ENCODE peak calls at places on chromosomes 2 and 18, in seven cellular contexts. B is GM13976, Y is neural progenitor cell, T is Panc1, X is body of pancreas, A is brain microvascular endothelial cell, Q is GM20000. H is an unnamed sample.

GRCh38 chr18:79919089-79919488 is 32.4 kb downstream of the SLC66A2 start:
- DNase-seq in B (no peak), Y (no peak), T (no peak), X (no peak), A (no peak), Q (peak; percentile 23), H (no peak)

GRCh38 chr2:237695201-237695780 is 67.9 kb downstream of the LRRFIP1 start:
- DNase-seq in B (no peak), Y (no peak), T (peak; percentile 83), X (no peak), A (peak; percentile 86), Q (no peak), H (peak; percentile 76)

GRCh38 chr2:40760071-40760666 is 308.3 kb upstream of the SLC8A1 start:
- DNase-seq in B (no peak), Y (peak; percentile 59), T (peak; percentile 36), X (peak; percentile 14), A (peak; percentile 66), Q (peak; percentile 4), H (peak; percentile 46)

GRCh38 chr2:203808041-203808750 is 59.4 kb upstream of the CTLA4 start:
- DNase-seq in B (no peak), Y (peak; percentile 90), T (no peak), X (no peak), A (peak; percentile 97), Q (no peak), H (peak; percentile 78)

GRCh38 chr2:224407241-224407680 is 5.4 kb upstream of the FAM124B start:
- DNase-seq in B (no peak), Y (peak; percentile 8), T (no peak), X (no peak), A (no peak), Q (no peak), H (no peak)

GRCh38 chr18:39523281-39523680 is 1957.7 kb upstream of the CELF4 start:
- DNase-seq in B (no peak), Y (no peak), T (peak; percentile 60), X (no peak), A (peak; percentile 33), Q (no peak), H (no peak)

GRCh38 chr2:57516740-57517340 is 529.8 kb upstream of the VRK2 start:
- DNase-seq in B (peak; percentile 38), Y (peak; percentile 38), T (peak; percentile 28), X (no peak), A (no peak), Q (peak; percentile 37), H (no peak)

GRCh38 chr18:60021556-60021955 is 121.8 kb downstream of the PMAIP1 start:
- DNase-seq in B (no peak), Y (no peak), T (no peak), X (no peak), A (no peak), Q (no peak), H (no peak)

GRCh38 chr2:206230060-206230890 is 44.2 kb upstream of the ZDBF2 start:
- DNase-seq in B (no peak), Y (peak; percentile 87), T (no peak), X (no peak), A (no peak), Q (no peak), H (no peak)

GRCh38 chr2:241217320-241218031 is 29.0 kb downstream of the ANO7 start:
- DNase-seq in B (peak; percentile 90), Y (peak; percentile 92), T (no peak), X (peak; percentile 71), A (peak; percentile 41), Q (peak; percentile 95), H (peak; percentile 11)

GRCh38 chr2:219509780-219510511 is 4.3 kb upstream of the ASIC4 start:
- DNase-seq in B (peak; percentile 78), Y (peak; percentile 88), T (no peak), X (peak; percentile 64), A (peak; percentile 33), Q (peak; percentile 71), H (no peak)

GRCh38 chr2:59578349-59578748 is 975.1 kb downstream of the BCL11A start:
- DNase-seq in B (no peak), Y (no peak), T (no peak), X (no peak), A (no peak), Q (no peak), H (no peak)

GRCh38 chr2:113273031-113273551 is 5.6 kb downstream of the PAX8 start:
- DNase-seq in B (peak; percentile 37), Y (peak; percentile 82), T (no peak), X (no peak), A (peak; percentile 30), Q (no peak), H (no peak)

GRCh38 chr18:50117876-50118275 is 77.1 kb downstream of the MYO5B start:
- DNase-seq in B (no peak), Y (no peak), T (no peak), X (no peak), A (no peak), Q (no peak), H (no peak)

GRCh38 chr2:43098539-43098938 is 127.9 kb downstream of the ZFP36L2 start:
- DNase-seq in B (no peak), Y (no peak), T (no peak), X (no peak), A (no peak), Q (no peak), H (no peak)

GRCh38 chr2:113876503-113877387 is 13.1 kb upstream of the ACTR3 start:
- DNase-seq in B (no peak), Y (no peak), T (no peak), X (peak; percentile 59), A (no peak), Q (no peak), H (no peak)

GRCh38 chr2:108491848-108492247 is 42.4 kb upstream of the LIMS1 start:
- DNase-seq in B (no peak), Y (no peak), T (no peak), X (no peak), A (no peak), Q (no peak), H (no peak)

GRCh38 chr2:32825291-32825712 is 121.5 kb upstream of the LTBP1 start:
- DNase-seq in B (no peak), Y (no peak), T (no peak), X (peak; percentile 14), A (peak; percentile 51), Q (no peak), H (no peak)

GRCh38 chr18:57980573-57981348 is 63.3 kb upstream of the NEDD4L start:
- DNase-seq in B (no peak), Y (no peak), T (no peak), X (no peak), A (no peak), Q (no peak), H (no peak)

DNA sequence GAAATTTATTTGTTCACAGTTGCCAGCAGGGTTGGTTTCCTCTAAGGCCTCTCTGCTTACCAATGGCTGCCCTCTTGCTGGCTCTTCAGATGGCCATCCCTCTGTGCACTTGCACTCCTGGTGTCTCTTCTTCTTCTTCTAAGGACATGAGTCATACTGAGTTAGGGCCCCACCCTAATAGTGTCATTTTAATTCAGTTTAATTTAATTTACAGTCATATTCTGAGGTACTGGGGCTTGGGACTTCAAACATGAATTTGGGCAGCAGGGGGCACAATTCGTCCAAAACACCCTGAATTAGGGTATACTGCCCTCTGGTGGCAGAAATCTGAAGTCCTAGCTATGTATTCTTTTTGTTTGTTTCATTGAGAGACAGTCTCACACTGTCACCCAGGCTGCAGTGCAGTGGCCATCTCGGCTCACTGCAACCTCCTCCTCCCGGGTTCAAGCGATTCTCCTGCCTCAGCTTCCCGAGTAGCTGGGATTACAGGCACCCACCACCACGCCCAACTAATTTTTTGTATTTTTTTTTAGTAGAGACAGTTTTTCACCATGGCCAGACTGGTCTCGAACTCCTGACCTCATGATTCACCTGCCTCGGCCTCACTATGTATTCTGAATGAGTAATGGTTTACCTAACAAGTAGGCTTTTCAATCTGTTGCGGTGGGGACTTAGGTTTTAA is 19.8 kb downstream of the SLC4A1AP start:
- DNase-seq in B (peak; percentile 75), Y (peak; percentile 95), T (peak; percentile 93), X (peak; percentile 89), A (peak; percentile 93), Q (peak; percentile 75), H (peak; percentile 66)
- TF ChIP-seq CTCF in B (peak; percentile 93), Y (peak; percentile 100), T (peak; percentile 98), X (peak; percentile 98), A (peak; percentile 88), Q (peak; percentile 96), H (peak; percentile 92)

DNA sequence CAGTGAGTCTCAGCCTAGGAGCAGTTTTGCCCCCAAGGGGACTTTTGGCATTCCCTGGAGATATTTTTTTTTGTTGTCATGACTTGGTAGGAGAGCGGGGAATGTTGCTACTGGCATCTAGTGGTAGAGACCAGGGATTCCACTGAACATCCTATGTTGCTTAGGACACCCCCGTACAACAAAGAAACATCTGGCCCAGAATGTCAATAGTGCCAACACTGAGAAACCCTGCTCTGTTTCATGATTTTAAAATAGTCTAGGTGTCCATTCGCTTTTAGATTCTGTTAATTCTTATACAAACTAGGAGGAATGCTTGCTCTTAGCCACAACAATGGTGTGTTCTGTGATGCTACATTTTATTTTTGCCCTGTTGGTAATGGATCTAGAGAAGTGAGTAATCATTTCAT is 225.8 kb upstream of the SIX3 start:
- DNase-seq in B (no peak), Y (peak; percentile 72), T (no peak), X (no peak), A (peak; percentile 57), Q (no peak), H (peak; percentile 47)
- TF ChIP-seq CTCF in B (peak; percentile 3), Y (peak; percentile 68), T (peak; percentile 81), X (peak; percentile 8), A (peak; percentile 80), Q (no peak), H (peak; percentile 79)

GRCh38 chr2:234670804-234671203 is 173.9 kb upstream of the ARL4C start:
- DNase-seq in B (no peak), Y (peak; percentile 53), T (no peak), X (no peak), A (no peak), Q (no peak), H (no peak)

GRCh38 chr2:234669611-234670010 is 172.7 kb upstream of the ARL4C start:
- DNase-seq in B (no peak), Y (peak; percentile 48), T (no peak), X (peak; percentile 26), A (no peak), Q (no peak), H (no peak)

GRCh38 chr2:234670052-234670451 is 173.2 kb upstream of the ARL4C start:
- DNase-seq in B (no peak), Y (no peak), T (no peak), X (no peak), A (peak; percentile 68), Q (no peak), H (peak; percentile 57)

GRCh38 chr2:234666911-234667310 is 170.0 kb upstream of the ARL4C start:
- DNase-seq in B (no peak), Y (no peak), T (no peak), X (no peak), A (no peak), Q (no peak), H (no peak)

GRCh38 chr2:234669001-234669400 is 172.1 kb upstream of the ARL4C start:
- DNase-seq in B (no peak), Y (no peak), T (no peak), X (no peak), A (no peak), Q (no peak), H (no peak)
- TF ChIP-seq CTCF in B (no peak), Y (no peak), T (no peak), X (no peak), A (no peak), Q (no peak), H (no peak)

DNA sequence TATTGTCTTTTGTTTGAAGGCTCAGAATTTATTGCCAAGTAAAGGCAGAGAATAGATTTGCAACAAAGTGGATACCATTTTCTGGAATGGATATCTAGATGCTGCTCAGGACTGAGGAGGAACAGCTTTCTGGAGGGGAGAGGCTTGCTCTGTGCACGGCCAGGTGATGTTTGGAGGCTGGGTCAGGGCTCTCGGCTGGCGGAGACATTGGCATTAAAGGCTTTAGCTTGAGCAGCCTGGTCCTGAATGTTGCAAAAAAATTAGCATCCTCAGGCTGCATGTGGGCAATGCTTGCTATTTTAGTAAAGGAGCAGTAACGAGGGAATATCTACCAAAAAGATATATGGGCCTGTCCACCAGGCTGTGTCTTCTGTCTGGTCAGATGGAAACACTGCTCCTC is 20.4 kb downstream of the RNF144A start:
- DNase-seq in B (no peak), Y (no peak), T (no peak), X (no peak), A (no peak), Q (no peak), H (no peak)
- TF ChIP-seq CTCF in B (no peak), Y (no peak), T (no peak), X (no peak), A (no peak), Q (no peak), H (no peak)

H was measured in AG09309.